ENCODE peak calls at places on chromosomes 2 and 18, in eight cellular contexts. I is AG09319, E is progenitor cell of endocrine pancreas, A is A549, N is PC-9, C is neural progenitor cell, P is mesothelial cell of epicardium, L is colonic mucosa. X is an unnamed sample.
A peak's percentile ranks its signal among the peaks of the same experiment; 100 is the strongest.

GRCh38 chr2:55056024-55056521 is 5.8 kb upstream of the RTN4 start:
- DNase-seq in I (no peak), E (no peak), A (peak; percentile 52), N (peak; percentile 12), C (no peak), P (no peak), L (no peak), X (no peak)

GRCh38 chr2:42974697-42975357 is 182.4 kb upstream of the HAAO start:
- DNase-seq in I (no peak), E (peak; percentile 77), A (peak; percentile 58), N (peak; percentile 76), C (peak; percentile 84), P (peak; percentile 90), L (peak; percentile 86), X (peak; percentile 84)

GRCh38 chr2:209772316-209772715 is 684 bp downstream of the UNC80 start:
- DNase-seq in I (no peak), E (no peak), A (no peak), N (no peak), C (no peak), P (no peak), L (no peak), X (no peak)

GRCh38 chr2:88857951-88858406 is 166.5 kb downstream of the RPIA start:
- DNase-seq in I (no peak), E (no peak), A (no peak), N (peak; percentile 4), C (no peak), P (no peak), L (peak; percentile 30), X (no peak)

GRCh38 chr2:42084231-42084671 is 36.4 kb downstream of the PKDCC start:
- DNase-seq in I (no peak), E (no peak), A (no peak), N (no peak), C (no peak), P (no peak), L (peak; percentile 72), X (no peak)

GRCh38 chr2:167294031-167294774 is 405.9 kb downstream of the XIRP2 start:
- DNase-seq in I (no peak), E (peak; percentile 17), A (no peak), N (no peak), C (peak; percentile 68), P (no peak), L (peak; percentile 54), X (no peak)

GRCh38 chr2:96514521-96514920 is 9.4 kb upstream of the NEURL3 start:
- DNase-seq in I (no peak), E (no peak), A (no peak), N (peak; percentile 42), C (no peak), P (no peak), L (no peak), X (peak; percentile 34)

GRCh38 chr18:9366126-9366714 is 31.6 kb downstream of the TWSG1 start:
- DNase-seq in I (no peak), E (peak; percentile 12), A (peak; percentile 16), N (peak; percentile 71), C (peak; percentile 59), P (no peak), L (peak; percentile 46), X (no peak)

GRCh38 chr18:394997-395383 is 105.5 kb downstream of the COLEC12 start:
- DNase-seq in I (peak; percentile 96), E (no peak), A (no peak), N (no peak), C (no peak), P (no peak), L (no peak), X (no peak)

GRCh38 chr2:177171418-177171865 is 41.2 kb upstream of the HNRNPA3 start:
- DNase-seq in I (no peak), E (no peak), A (no peak), N (peak; percentile 68), C (no peak), P (no peak), L (peak; percentile 59), X (no peak)

GRCh38 chr2:39431592-39432316 is 5.3 kb downstream of the MAP4K3 start:
- DNase-seq in I (no peak), E (no peak), A (no peak), N (no peak), C (no peak), P (no peak), L (no peak), X (no peak)

GRCh38 chr18:40347261-40347660 is 1607.8 kb upstream of the PIK3C3 start:
- DNase-seq in I (no peak), E (no peak), A (no peak), N (no peak), C (no peak), P (no peak), L (no peak), X (no peak)

GRCh38 chr18:46843372-46843771 is 73.9 kb downstream of the PIAS2 start:
- DNase-seq in I (no peak), E (no peak), A (no peak), N (no peak), C (no peak), P (no peak), L (no peak), X (no peak)

GRCh38 chr2:3154694-3155093 is 222.9 kb downstream of the EIPR1 start:
- DNase-seq in I (no peak), E (no peak), A (no peak), N (no peak), C (no peak), P (no peak), L (no peak), X (no peak)

GRCh38 chr2:96527990-96528679 is 8.4 kb upstream of the ARID5A start:
- DNase-seq in I (no peak), E (no peak), A (no peak), N (no peak), C (no peak), P (no peak), L (no peak), X (peak; percentile 60)

DNA sequence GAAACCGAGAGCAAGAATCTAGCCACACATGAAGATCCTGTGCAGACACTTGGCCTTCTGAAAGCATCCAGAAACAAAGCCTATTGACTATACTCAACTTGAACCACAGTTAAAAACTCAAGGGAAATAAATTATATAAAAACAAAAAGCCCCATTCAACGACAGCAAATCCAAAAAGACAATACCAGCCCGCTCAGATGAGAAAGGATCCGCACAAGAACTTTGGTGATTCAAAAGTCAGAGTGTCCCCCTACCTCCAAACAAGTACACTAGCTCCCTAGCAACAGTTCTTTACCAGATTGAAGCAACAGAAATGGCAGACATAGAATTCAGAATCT is 163.2 kb downstream of the WDPCP start:
- DNase-seq in I (no peak), E (no peak), A (no peak), N (no peak), C (no peak), P (no peak), L (no peak), X (no peak)
- TF ChIP-seq CTCF in I (no peak), E (no peak), A (no peak), N (peak; percentile 8), C (no peak), P (no peak), L (no peak), X (peak; percentile 14)

GRCh38 chr2:62195421-62196277 is at the start of gene B3GNT2:
- DNase-seq in I (no peak), E (peak; percentile 63), A (peak; percentile 67), N (peak; percentile 82), C (peak; percentile 93), P (peak; percentile 81), L (peak; percentile 89), X (peak; percentile 82)

GRCh38 chr2:62194558-62195420 is 1.1 kb upstream of the B3GNT2 start:
- DNase-seq in I (no peak), E (no peak), A (no peak), N (no peak), C (no peak), P (no peak), L (peak; percentile 50), X (no peak)

GRCh38 chr2:62197609-62198236 is 1.8 kb downstream of the B3GNT2 start:
- DNase-seq in I (no peak), E (peak; percentile 27), A (peak; percentile 41), N (peak; percentile 51), C (peak; percentile 92), P (no peak), L (peak; percentile 70), X (no peak)

GRCh38 chr2:62197017-62197586 is 1.2 kb downstream of the B3GNT2 start:
- DNase-seq in I (no peak), E (peak; percentile 34), A (peak; percentile 38), N (peak; percentile 5), C (peak; percentile 40), P (peak; percentile 46), L (peak; percentile 45), X (no peak)

DNA sequence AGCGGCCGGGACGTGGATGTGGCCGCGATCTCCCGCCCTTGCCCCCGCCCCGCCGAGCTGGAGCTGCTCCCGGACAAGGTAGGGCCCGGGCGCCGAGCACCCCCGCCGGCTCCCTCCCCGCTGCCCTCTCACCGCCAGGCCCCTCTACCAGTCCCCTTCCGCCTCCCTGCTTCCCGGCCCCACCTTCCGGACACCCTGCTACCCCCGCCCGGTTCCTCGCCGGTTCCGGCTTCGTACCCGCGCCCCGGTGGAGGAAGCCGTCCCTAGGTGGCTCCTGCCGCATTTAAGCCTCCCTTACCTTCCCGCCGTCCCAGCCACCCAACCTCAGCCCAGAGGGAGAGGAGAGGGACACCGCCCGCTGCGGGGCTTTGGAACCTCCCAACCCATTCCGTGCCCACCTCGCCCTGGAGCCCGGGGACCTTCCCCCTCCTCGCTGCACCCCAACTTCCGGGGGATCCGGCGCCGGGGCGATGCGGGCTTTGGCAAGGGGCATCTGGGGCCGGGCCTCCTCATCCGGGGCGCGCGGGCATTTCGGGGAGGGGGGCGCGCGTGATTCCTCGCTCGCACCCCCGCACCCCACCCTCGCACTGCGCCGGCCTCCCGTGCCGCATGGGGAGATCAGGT is 475 bp downstream of the B3GNT2 start:
- DNase-seq in I (no peak), E (peak; percentile 49), A (peak; percentile 52), N (no peak), C (no peak), P (no peak), L (peak; percentile 59), X (no peak)
- TF ChIP-seq CTCF in I (no peak), E (no peak), A (no peak), N (no peak), C (peak; percentile 21), P (no peak), L (no peak), X (no peak)

GRCh38 chr2:77046339-77046738 is 475.8 kb downstream of the LRRTM4 start:
- DNase-seq in I (no peak), E (no peak), A (no peak), N (no peak), C (no peak), P (no peak), L (no peak), X (no peak)
- TF ChIP-seq CTCF in I (no peak), E (no peak), A (no peak), N (no peak), C (no peak), P (no peak), L (no peak), X (no peak)

DNA sequence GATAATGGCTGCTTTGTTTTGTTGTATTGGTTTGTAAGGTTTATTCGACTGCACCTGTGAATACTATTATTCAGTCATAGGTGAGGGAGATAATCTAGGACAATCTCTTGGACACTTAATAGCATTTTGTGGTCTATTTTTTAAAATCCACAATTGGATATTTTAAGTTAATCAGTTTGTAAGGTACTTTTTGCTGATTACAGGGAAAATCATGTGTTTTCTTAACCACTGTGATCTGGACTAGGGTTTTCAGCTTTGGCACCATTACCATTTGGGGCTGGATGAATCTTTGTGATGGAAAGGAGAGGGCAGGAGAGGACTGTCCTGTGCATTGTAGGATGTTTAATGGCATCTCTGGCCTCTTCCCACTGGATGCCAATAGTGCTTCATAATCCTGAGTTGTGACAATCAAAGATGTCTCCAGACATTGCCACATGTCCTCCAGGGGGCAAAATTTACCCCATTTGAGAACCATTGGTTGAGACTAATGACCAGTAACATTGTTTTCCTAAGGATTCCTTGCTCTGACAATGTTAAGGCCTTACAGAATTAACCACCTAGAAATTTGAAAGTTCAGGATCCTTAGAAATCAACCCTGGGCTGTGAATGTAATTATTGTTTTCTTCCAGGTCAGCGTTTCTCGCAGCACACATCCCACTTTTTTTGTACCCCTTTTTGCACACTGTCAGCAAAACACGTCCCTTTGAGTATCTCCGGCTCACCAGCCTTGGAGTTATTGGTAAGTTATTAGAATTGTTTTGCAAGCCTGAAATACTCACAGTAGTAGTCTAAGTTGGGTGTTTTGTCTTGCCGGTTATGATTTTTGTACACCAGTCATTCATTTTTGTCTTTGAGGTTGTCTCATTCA is 15.6 kb downstream of the CNOT9 start:
- DNase-seq in I (no peak), E (no peak), A (no peak), N (no peak), C (no peak), P (no peak), L (no peak), X (no peak)
- TF ChIP-seq CTCF in I (no peak), E (no peak), A (peak; percentile 12), N (no peak), C (peak; percentile 16), P (no peak), L (no peak), X (no peak)

X was measured in type B pancreatic cell.